ENCODE peak calls at places on chromosomes 4 and X, in six cellular contexts. One of them, this sample, is unnamed.
A peak's percentile ranks its signal among the peaks of the same experiment; 100 is the strongest.

GRCh38 chr4:14906805-14907204 is 95.5 kb upstream of the CPEB2 start:
- DNase-seq in A549: no peak
- DNase-seq in fibroblast of mammary gland: peak; percentile 0
- DNase-seq in HS-27A: no peak
- DNase-seq in adipocyte: no peak
- DNase-seq in stimulated activated effector memory CD8-positive, alpha-beta T cell treated with anti-CD3 and anti-CD28 coated beads, Interleukin-12 subunit alpha, Interleukin-12 subunit beta, amount 100 ng/mL, for 72 hours: no peak
- DNase-seq in this sample: no peak

GRCh38 chr4:127632420-127633403 is at the start of gene INTU:
- DNase-seq in adipocyte: peak; percentile 99
- DNase-seq in HS-27A: peak; percentile 70
- DNase-seq in A549: peak; percentile 87
- DNase-seq in fibroblast of mammary gland: peak; percentile 95
- DNase-seq in stimulated activated effector memory CD8-positive, alpha-beta T cell treated with anti-CD3 and anti-CD28 coated beads, Interleukin-12 subunit alpha, Interleukin-12 subunit beta, amount 100 ng/mL, for 72 hours: no peak
- DNase-seq in this sample: peak; percentile 80

GRCh38 chr4:6808259-6808658 is 25.7 kb downstream of the KIAA0232 start:
- DNase-seq in fibroblast of mammary gland: no peak
- DNase-seq in A549: no peak
- DNase-seq in HS-27A: no peak
- DNase-seq in adipocyte: no peak
- DNase-seq in stimulated activated effector memory CD8-positive, alpha-beta T cell treated with anti-CD3 and anti-CD28 coated beads, Interleukin-12 subunit alpha, Interleukin-12 subunit beta, amount 100 ng/mL, for 72 hours: no peak
- DNase-seq in this sample: no peak

GRCh38 chrX:74458738-74459137 is 37.4 kb downstream of the SLC16A2 start:
- DNase-seq in fibroblast of mammary gland: peak; percentile 77
- DNase-seq in HS-27A: no peak
- DNase-seq in A549: no peak
- DNase-seq in adipocyte: peak; percentile 70
- DNase-seq in stimulated activated effector memory CD8-positive, alpha-beta T cell treated with anti-CD3 and anti-CD28 coated beads, Interleukin-12 subunit alpha, Interleukin-12 subunit beta, amount 100 ng/mL, for 72 hours: no peak
- DNase-seq in this sample: no peak

GRCh38 chr4:15729910-15730533 is 27.2 kb downstream of the BST1 start:
- DNase-seq in stimulated activated effector memory CD8-positive, alpha-beta T cell treated with anti-CD3 and anti-CD28 coated beads, Interleukin-12 subunit alpha, Interleukin-12 subunit beta, amount 100 ng/mL, for 72 hours: no peak
- DNase-seq in A549: peak; percentile 27
- DNase-seq in HS-27A: no peak
- DNase-seq in fibroblast of mammary gland: peak; percentile 54
- DNase-seq in adipocyte: peak; percentile 86
- DNase-seq in this sample: no peak

GRCh38 chr4:100593933-100594332 is 76.1 kb upstream of the EMCN start:
- DNase-seq in stimulated activated effector memory CD8-positive, alpha-beta T cell treated with anti-CD3 and anti-CD28 coated beads, Interleukin-12 subunit alpha, Interleukin-12 subunit beta, amount 100 ng/mL, for 72 hours: no peak
- DNase-seq in HS-27A: no peak
- DNase-seq in A549: no peak
- DNase-seq in adipocyte: no peak
- DNase-seq in fibroblast of mammary gland: no peak
- DNase-seq in this sample: no peak

GRCh38 chr4:56821394-56822263 is at the start of gene SPINK2:
- DNase-seq in fibroblast of mammary gland: no peak
- DNase-seq in adipocyte: no peak
- DNase-seq in A549: peak; percentile 61
- DNase-seq in stimulated activated effector memory CD8-positive, alpha-beta T cell treated with anti-CD3 and anti-CD28 coated beads, Interleukin-12 subunit alpha, Interleukin-12 subunit beta, amount 100 ng/mL, for 72 hours: peak; percentile 31
- DNase-seq in HS-27A: no peak
- DNase-seq in this sample: peak; percentile 47

GRCh38 chr4:165006886-165007285 is 24.9 kb upstream of the TRIM60 start:
- DNase-seq in fibroblast of mammary gland: no peak
- DNase-seq in A549: no peak
- DNase-seq in stimulated activated effector memory CD8-positive, alpha-beta T cell treated with anti-CD3 and anti-CD28 coated beads, Interleukin-12 subunit alpha, Interleukin-12 subunit beta, amount 100 ng/mL, for 72 hours: no peak
- DNase-seq in HS-27A: no peak
- DNase-seq in adipocyte: no peak
- DNase-seq in this sample: no peak

GRCh38 chrX:131226591-131226990 is 62.5 kb downstream of the IGSF1 start:
- DNase-seq in A549: no peak
- DNase-seq in adipocyte: no peak
- DNase-seq in HS-27A: no peak
- DNase-seq in fibroblast of mammary gland: no peak
- DNase-seq in stimulated activated effector memory CD8-positive, alpha-beta T cell treated with anti-CD3 and anti-CD28 coated beads, Interleukin-12 subunit alpha, Interleukin-12 subunit beta, amount 100 ng/mL, for 72 hours: no peak
- DNase-seq in this sample: no peak

GRCh38 chrX:9859711-9860555 is 73.7 kb downstream of the SHROOM2 start:
- DNase-seq in HS-27A: no peak
- DNase-seq in stimulated activated effector memory CD8-positive, alpha-beta T cell treated with anti-CD3 and anti-CD28 coated beads, Interleukin-12 subunit alpha, Interleukin-12 subunit beta, amount 100 ng/mL, for 72 hours: no peak
- DNase-seq in fibroblast of mammary gland: peak; percentile 44
- DNase-seq in A549: no peak
- DNase-seq in adipocyte: peak; percentile 38
- DNase-seq in this sample: no peak

GRCh38 chrX:10190367-10190766 is 33.6 kb downstream of the CLCN4 start:
- DNase-seq in fibroblast of mammary gland: peak; percentile 79
- DNase-seq in adipocyte: peak; percentile 85
- DNase-seq in HS-27A: peak; percentile 19
- DNase-seq in stimulated activated effector memory CD8-positive, alpha-beta T cell treated with anti-CD3 and anti-CD28 coated beads, Interleukin-12 subunit alpha, Interleukin-12 subunit beta, amount 100 ng/mL, for 72 hours: no peak
- DNase-seq in A549: peak; percentile 68
- DNase-seq in this sample: no peak

GRCh38 chrX:27679281-27679680 is 89.1 kb downstream of the DCAF8L2 start:
- DNase-seq in fibroblast of mammary gland: peak; percentile 6
- DNase-seq in A549: no peak
- DNase-seq in HS-27A: no peak
- DNase-seq in adipocyte: no peak
- DNase-seq in stimulated activated effector memory CD8-positive, alpha-beta T cell treated with anti-CD3 and anti-CD28 coated beads, Interleukin-12 subunit alpha, Interleukin-12 subunit beta, amount 100 ng/mL, for 72 hours: no peak
- DNase-seq in this sample: no peak

GRCh38 chr4:48064349-48064748 is 47.8 kb downstream of the NIPAL1 start:
- DNase-seq in stimulated activated effector memory CD8-positive, alpha-beta T cell treated with anti-CD3 and anti-CD28 coated beads, Interleukin-12 subunit alpha, Interleukin-12 subunit beta, amount 100 ng/mL, for 72 hours: no peak
- DNase-seq in fibroblast of mammary gland: no peak
- DNase-seq in A549: no peak
- DNase-seq in HS-27A: no peak
- DNase-seq in adipocyte: no peak
- DNase-seq in this sample: no peak

GRCh38 chr4:141346144-141346543 is 125.4 kb downstream of the ZNF330 start:
- DNase-seq in stimulated activated effector memory CD8-positive, alpha-beta T cell treated with anti-CD3 and anti-CD28 coated beads, Interleukin-12 subunit alpha, Interleukin-12 subunit beta, amount 100 ng/mL, for 72 hours: no peak
- DNase-seq in HS-27A: no peak
- DNase-seq in adipocyte: peak; percentile 87
- DNase-seq in A549: peak; percentile 36
- DNase-seq in fibroblast of mammary gland: peak; percentile 68
- DNase-seq in this sample: no peak

GRCh38 chr4:150255610-150256580 is 177.7 kb downstream of the DCLK2 start:
- DNase-seq in A549: no peak
- DNase-seq in adipocyte: no peak
- DNase-seq in stimulated activated effector memory CD8-positive, alpha-beta T cell treated with anti-CD3 and anti-CD28 coated beads, Interleukin-12 subunit alpha, Interleukin-12 subunit beta, amount 100 ng/mL, for 72 hours: no peak
- DNase-seq in HS-27A: no peak
- DNase-seq in fibroblast of mammary gland: no peak
- DNase-seq in this sample: no peak

GRCh38 chrX:23644744-23645143 is 22.5 kb upstream of the PRDX4 start:
- DNase-seq in fibroblast of mammary gland: no peak
- DNase-seq in stimulated activated effector memory CD8-positive, alpha-beta T cell treated with anti-CD3 and anti-CD28 coated beads, Interleukin-12 subunit alpha, Interleukin-12 subunit beta, amount 100 ng/mL, for 72 hours: no peak
- DNase-seq in A549: no peak
- DNase-seq in adipocyte: no peak
- DNase-seq in HS-27A: no peak
- DNase-seq in this sample: no peak

GRCh38 chrX:144849141-144849540 is 398.2 kb upstream of the SPANXN1 start:
- DNase-seq in HS-27A: no peak
- DNase-seq in A549: no peak
- DNase-seq in fibroblast of mammary gland: peak; percentile 55
- DNase-seq in stimulated activated effector memory CD8-positive, alpha-beta T cell treated with anti-CD3 and anti-CD28 coated beads, Interleukin-12 subunit alpha, Interleukin-12 subunit beta, amount 100 ng/mL, for 72 hours: no peak
- DNase-seq in adipocyte: no peak
- DNase-seq in this sample: no peak

GRCh38 chrX:50613846-50614245 is 143.2 kb upstream of the DGKK start:
- DNase-seq in adipocyte: no peak
- DNase-seq in A549: no peak
- DNase-seq in fibroblast of mammary gland: peak; percentile 11
- DNase-seq in HS-27A: no peak
- DNase-seq in stimulated activated effector memory CD8-positive, alpha-beta T cell treated with anti-CD3 and anti-CD28 coated beads, Interleukin-12 subunit alpha, Interleukin-12 subunit beta, amount 100 ng/mL, for 72 hours: no peak
- DNase-seq in this sample: no peak

GRCh38 chrX:34918856-34919255 is 23.7 kb upstream of the FAM47B start:
- DNase-seq in A549: peak; percentile 29
- DNase-seq in stimulated activated effector memory CD8-positive, alpha-beta T cell treated with anti-CD3 and anti-CD28 coated beads, Interleukin-12 subunit alpha, Interleukin-12 subunit beta, amount 100 ng/mL, for 72 hours: no peak
- DNase-seq in fibroblast of mammary gland: peak; percentile 73
- DNase-seq in adipocyte: peak; percentile 76
- DNase-seq in HS-27A: no peak
- DNase-seq in this sample: no peak

GRCh38 chr4:138749303-138749702 is 266.3 kb upstream of the NOCT start:
- DNase-seq in stimulated activated effector memory CD8-positive, alpha-beta T cell treated with anti-CD3 and anti-CD28 coated beads, Interleukin-12 subunit alpha, Interleukin-12 subunit beta, amount 100 ng/mL, for 72 hours: no peak
- DNase-seq in A549: no peak
- DNase-seq in adipocyte: peak; percentile 34
- DNase-seq in fibroblast of mammary gland: peak; percentile 83
- DNase-seq in HS-27A: no peak
- DNase-seq in this sample: no peak

GRCh38 chrX:44428989-44429627 is 85.6 kb upstream of the EFHC2 start:
- DNase-seq in A549: peak; percentile 23
- DNase-seq in fibroblast of mammary gland: no peak
- DNase-seq in HS-27A: no peak
- DNase-seq in adipocyte: no peak
- DNase-seq in stimulated activated effector memory CD8-positive, alpha-beta T cell treated with anti-CD3 and anti-CD28 coated beads, Interleukin-12 subunit alpha, Interleukin-12 subunit beta, amount 100 ng/mL, for 72 hours: no peak
- DNase-seq in this sample: no peak

GRCh38 chr4:40980318-40980883 is 230.6 kb downstream of the NSUN7 start:
- DNase-seq in adipocyte: no peak
- DNase-seq in HS-27A: no peak
- DNase-seq in fibroblast of mammary gland: no peak
- DNase-seq in A549: no peak
- DNase-seq in stimulated activated effector memory CD8-positive, alpha-beta T cell treated with anti-CD3 and anti-CD28 coated beads, Interleukin-12 subunit alpha, Interleukin-12 subunit beta, amount 100 ng/mL, for 72 hours: no peak
- DNase-seq in this sample: no peak

GRCh38 chrX:110155759-110156158 is 152.8 kb downstream of the TMEM164 start:
- DNase-seq in A549: no peak
- DNase-seq in fibroblast of mammary gland: no peak
- DNase-seq in stimulated activated effector memory CD8-positive, alpha-beta T cell treated with anti-CD3 and anti-CD28 coated beads, Interleukin-12 subunit alpha, Interleukin-12 subunit beta, amount 100 ng/mL, for 72 hours: no peak
- DNase-seq in adipocyte: no peak
- DNase-seq in HS-27A: no peak
- DNase-seq in this sample: no peak

GRCh38 chr4:19155568-19155967 is 1096.1 kb upstream of the SLIT2 start:
- DNase-seq in stimulated activated effector memory CD8-positive, alpha-beta T cell treated with anti-CD3 and anti-CD28 coated beads, Interleukin-12 subunit alpha, Interleukin-12 subunit beta, amount 100 ng/mL, for 72 hours: no peak
- DNase-seq in fibroblast of mammary gland: no peak
- DNase-seq in adipocyte: no peak
- DNase-seq in A549: no peak
- DNase-seq in HS-27A: no peak
- DNase-seq in this sample: no peak

GRCh38 chr4:152581536-152582160 is 45.8 kb upstream of the FBXW7 start:
- DNase-seq in HS-27A: no peak
- DNase-seq in adipocyte: no peak
- DNase-seq in A549: no peak
- DNase-seq in stimulated activated effector memory CD8-positive, alpha-beta T cell treated with anti-CD3 and anti-CD28 coated beads, Interleukin-12 subunit alpha, Interleukin-12 subunit beta, amount 100 ng/mL, for 72 hours: no peak
- DNase-seq in fibroblast of mammary gland: no peak
- DNase-seq in this sample: no peak

GRCh38 chr4:148649669-148650331 is 207.6 kb upstream of the NR3C2 start:
- DNase-seq in stimulated activated effector memory CD8-positive, alpha-beta T cell treated with anti-CD3 and anti-CD28 coated beads, Interleukin-12 subunit alpha, Interleukin-12 subunit beta, amount 100 ng/mL, for 72 hours: no peak
- DNase-seq in A549: no peak
- DNase-seq in fibroblast of mammary gland: peak; percentile 39
- DNase-seq in HS-27A: no peak
- DNase-seq in adipocyte: peak; percentile 44
- DNase-seq in this sample: no peak

GRCh38 chr4:55671667-55672066 is 35.6 kb upstream of the NMU start:
- DNase-seq in stimulated activated effector memory CD8-positive, alpha-beta T cell treated with anti-CD3 and anti-CD28 coated beads, Interleukin-12 subunit alpha, Interleukin-12 subunit beta, amount 100 ng/mL, for 72 hours: no peak
- DNase-seq in A549: no peak
- DNase-seq in HS-27A: no peak
- DNase-seq in adipocyte: no peak
- DNase-seq in fibroblast of mammary gland: no peak
- DNase-seq in this sample: no peak

GRCh38 chrX:17527932-17528331 is 152.9 kb downstream of the NHS start:
- DNase-seq in A549: no peak
- DNase-seq in adipocyte: no peak
- DNase-seq in fibroblast of mammary gland: no peak
- DNase-seq in HS-27A: no peak
- DNase-seq in stimulated activated effector memory CD8-positive, alpha-beta T cell treated with anti-CD3 and anti-CD28 coated beads, Interleukin-12 subunit alpha, Interleukin-12 subunit beta, amount 100 ng/mL, for 72 hours: no peak
- DNase-seq in this sample: no peak

GRCh38 chr4:125849869-125850268 is 535.1 kb downstream of the FAT4 start:
- DNase-seq in stimulated activated effector memory CD8-positive, alpha-beta T cell treated with anti-CD3 and anti-CD28 coated beads, Interleukin-12 subunit alpha, Interleukin-12 subunit beta, amount 100 ng/mL, for 72 hours: no peak
- DNase-seq in HS-27A: peak; percentile 1
- DNase-seq in A549: no peak
- DNase-seq in fibroblast of mammary gland: peak; percentile 58
- DNase-seq in adipocyte: peak; percentile 81
- DNase-seq in this sample: no peak

This sample was measured in progenitor cell of endocrine pancreas.